ENCODE peak calls at places on chromosomes 13 and 19, in ten cellular contexts. C, J, H, F, O, M, S, R, G and I are unnamed samples.

GRCh38 chr13:75391432-75392100 is 90.4 kb downstream of the TBC1D4 start:
- DNase-seq in C (no peak), M (no peak), F (no peak), O (no peak), S (no peak), G (no peak), R (no peak), H (no peak), J (no peak), I (no peak)

GRCh38 chr19:28281676-28282075 is 931.3 kb downstream of the UQCRFS1 start:
- DNase-seq in J (no peak), C (no peak), M (no peak), R (no peak), O (no peak), H (no peak), S (no peak), G (no peak), F (no peak), I (no peak)

GRCh38 chr13:97058896-97059295 is 64.6 kb upstream of the OXGR1 start:
- DNase-seq in F (no peak), M (no peak), H (no peak), O (no peak), R (no peak), C (no peak), S (no peak), J (no peak), G (no peak), I (no peak)

GRCh38 chr19:55372316-55373081 is 2.2 kb upstream of the IL11 start:
- DNase-seq in F (no peak), G (no peak), J (peak; percentile 36), R (peak; percentile 34), C (no peak), M (no peak), H (no peak), S (no peak), O (no peak), I (no peak)

GRCh38 chr19:20470345-20471119 is 95.0 kb downstream of the ZNF737 start:
- DNase-seq in S (no peak), M (no peak), R (no peak), G (no peak), J (no peak), H (no peak), O (no peak), F (no peak), C (no peak), I (no peak)

GRCh38 chr19:7605490-7606222 is 10.0 kb downstream of the CAMSAP3 start:
- DNase-seq in M (no peak), J (peak; percentile 38), S (no peak), G (no peak), R (peak; percentile 60), C (no peak), O (peak; percentile 91), H (no peak), F (no peak), I (no peak)

GRCh38 chr13:27194895-27195764 is 23.5 kb upstream of the USP12 start:
- DNase-seq in F (no peak), S (no peak), H (no peak), M (no peak), J (peak; percentile 87), G (no peak), O (peak; percentile 45), C (no peak), R (peak; percentile 38), I (no peak)

GRCh38 chr13:44218501-44219240 is 155.0 kb upstream of the SERP2 start:
- DNase-seq in S (peak; percentile 85), G (peak; percentile 59), H (peak; percentile 60), C (peak; percentile 76), O (no peak), F (no peak), J (peak; percentile 66), M (peak; percentile 68), R (peak; percentile 63), I (peak; percentile 87)

GRCh38 chr13:29958476-29958875 is 108.1 kb upstream of the UBL3 start:
- DNase-seq in R (no peak), C (no peak), J (no peak), S (no peak), F (no peak), O (no peak), H (no peak), M (no peak), G (no peak), I (no peak)

GRCh38 chr13:60282708-60283107 is 114.3 kb upstream of the TDRD3 start:
- DNase-seq in O (no peak), M (no peak), R (no peak), S (no peak), G (no peak), H (no peak), F (no peak), C (no peak), J (no peak), I (no peak)

GRCh38 chr13:41365636-41366035 is 54.6 kb downstream of the NAA16 start:
- DNase-seq in H (no peak), R (no peak), C (no peak), S (no peak), M (no peak), O (no peak), G (no peak), F (no peak), J (peak; percentile 34), I (no peak)

GRCh38 chr13:24777171-24777570 is 13.2 kb downstream of the RNF17 start:
- DNase-seq in G (no peak), J (no peak), S (no peak), C (no peak), F (no peak), R (no peak), O (no peak), M (no peak), H (no peak), I (no peak)

GRCh38 chr13:109301711-109302110 is 484.7 kb downstream of the IRS2 start:
- DNase-seq in O (no peak), S (no peak), M (no peak), R (no peak), C (no peak), F (no peak), G (no peak), H (no peak), J (no peak), I (no peak)

GRCh38 chr13:82688400-82688999 is 1193.8 kb downstream of the SLITRK1 start:
- DNase-seq in S (no peak), G (no peak), R (no peak), O (no peak), J (peak; percentile 13), C (no peak), H (no peak), F (no peak), M (no peak), I (no peak)

GRCh38 chr13:43464578-43465264 is 322.1 kb downstream of the ENOX1 start:
- DNase-seq in C (no peak), S (no peak), J (no peak), M (no peak), H (no peak), O (no peak), G (no peak), F (no peak), R (no peak), I (peak; percentile 19)

DNA sequence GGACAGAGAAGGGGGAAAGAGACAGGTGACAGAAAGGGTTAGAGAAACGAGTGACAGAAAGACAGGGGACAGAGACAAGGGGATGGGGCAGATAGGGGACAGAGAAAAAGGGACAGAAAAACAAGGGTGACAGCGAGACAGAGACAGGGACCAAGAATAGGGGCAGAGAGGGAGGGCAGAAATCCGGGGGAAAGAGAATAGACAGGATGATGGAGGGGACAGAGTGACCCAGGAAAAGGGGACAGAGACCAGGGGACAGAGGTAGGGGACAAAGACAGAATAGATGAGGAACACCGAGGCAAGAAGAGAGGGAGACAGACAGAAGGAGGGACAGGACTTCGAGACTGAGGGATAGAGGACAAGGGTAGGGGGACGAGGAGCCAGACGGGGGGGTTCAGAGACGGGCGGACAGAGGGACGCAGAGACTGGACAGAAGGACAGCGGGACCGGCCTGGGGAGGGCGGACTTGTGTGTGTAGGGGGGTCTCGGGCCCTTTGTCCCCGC is 607 bp downstream of the CADM4 start:
- DNase-seq in S (no peak), J (no peak), M (no peak), C (no peak), R (no peak), G (no peak), F (no peak), O (no peak), H (no peak), I (no peak)
- H3K4me3 ChIP-seq in S (peak overlapping the region; percentile 65), J (peak overlapping the region; percentile 65), M (peak overlapping the region; percentile 22), C (peak overlapping the region; percentile 69), R (peak overlapping the region; percentile 63), G (peak overlapping the region; percentile 52), F (no peak overlapping the region), O (peak overlapping the region; percentile 64), H (peak overlapping the region; percentile 27), I (peak overlapping the region; percentile 36)

GRCh38 chr13:50838701-50839100 is 4.8 kb downstream of the DLEU7 start:
- DNase-seq in J (no peak), R (no peak), F (no peak), C (no peak), O (no peak), M (no peak), S (no peak), H (no peak), G (no peak), I (no peak)
- H3K27me3 ChIP-seq in J (peaks cover 46% of the 10 kb centered on the region), R (no peaks in the 10 kb centered on the region), F (no peaks in the 10 kb centered on the region), C (peaks cover 53% of the 10 kb centered on the region), O (peaks cover 7% of the 10 kb centered on the region), M (no peaks in the 10 kb centered on the region), S (no peaks in the 10 kb centered on the region), H (no peaks in the 10 kb centered on the region), G (no peaks in the 10 kb centered on the region), I (peaks cover 9% of the 10 kb centered on the region)

GRCh38 chr19:52942371-52943133 is 19.3 kb upstream of the ZNF888 start:
- DNase-seq in C (peak; percentile 94), G (peak; percentile 98), F (peak; percentile 91), R (peak; percentile 95), H (peak; percentile 93), O (peak; percentile 93), M (peak; percentile 94), J (peak; percentile 86), S (peak; percentile 97), I (peak; percentile 68)
- H3K4me1 ChIP-seq in C (peaks cover 26% of the 10 kb centered on the region), G (no peaks in the 10 kb centered on the region), F (peaks cover 7% of the 10 kb centered on the region), R (peaks cover 32% of the 10 kb centered on the region), H (no peaks in the 10 kb centered on the region), O (peaks cover 33% of the 10 kb centered on the region), M (no peaks in the 10 kb centered on the region), J (peaks cover 3% of the 10 kb centered on the region), S (no peaks in the 10 kb centered on the region), I (no peaks in the 10 kb centered on the region)

GRCh38 chr19:40567040-40567749 is 9.5 kb upstream of the SHKBP1 start:
- DNase-seq in R (no peak), S (no peak), M (no peak), F (no peak), J (no peak), G (no peak), C (no peak), H (no peak), O (peak; percentile 55), I (no peak)

GRCh38 chr19:40567750-40568494 is 8.8 kb upstream of the SHKBP1 start:
- DNase-seq in O (peak; percentile 62), M (no peak), J (no peak), S (no peak), C (no peak), H (no peak), G (no peak), F (no peak), R (no peak), I (no peak)

GRCh38 chr19:40571831-40572495 is 4.7 kb upstream of the SHKBP1 start:
- DNase-seq in M (no peak), F (no peak), S (no peak), C (no peak), G (no peak), J (no peak), H (no peak), O (no peak), R (no peak), I (no peak)

GRCh38 chr19:40570313-40571004 is 6.2 kb upstream of the SHKBP1 start:
- DNase-seq in S (peak; percentile 100), F (peak; percentile 86), O (peak; percentile 100), J (peak; percentile 100), C (peak; percentile 99), H (peak; percentile 99), R (peak; percentile 99), M (peak; percentile 99), G (peak; percentile 99), I (peak; percentile 100)

GRCh38 chr19:40571005-40571318 is 5.7 kb upstream of the SHKBP1 start:
- DNase-seq in H (no peak), G (no peak), R (no peak), S (no peak), J (no peak), F (no peak), C (no peak), M (no peak), O (no peak), I (no peak)
- H3K4me3 ChIP-seq in H (no peak overlapping the region), G (no peak overlapping the region), R (no peak overlapping the region), S (no peak overlapping the region), J (no peak overlapping the region), F (peak overlapping the region; percentile 51), C (peak overlapping the region; percentile 60), M (peak overlapping the region; percentile 29), O (no peak overlapping the region), I (no peak overlapping the region)